ENCODE peak calls at places on chromosomes 7 and 10, in eight cellular contexts. B is AG04450, V is cardiac fibroblast, Z is GM13976, P is neural progenitor cell, Q is osteocyte, K is stomach, Y is Panc1. S is an unnamed sample.

GRCh38 chr10:12435348-12435747 is 86.0 kb downstream of the CAMK1D start:
- DNase-seq in K (no peak), P (no peak), Y (no peak), Q (no peak), B (no peak), Z (no peak), V (no peak), S (no peak)

GRCh38 chr10:26777686-26778085 is 80.2 kb downstream of the PDSS1 start:
- DNase-seq in K (no peak), Y (no peak), B (no peak), P (no peak), Q (no peak), V (no peak), Z (no peak), S (no peak)

GRCh38 chr7:55032069-55032699 is 13.4 kb downstream of the EGFR start:
- DNase-seq in P (no peak), Y (no peak), K (no peak), V (no peak), Z (no peak), Q (no peak), B (no peak), S (no peak)

GRCh38 chr10:17226891-17227303 is 1.1 kb upstream of the VIM start:
- DNase-seq in K (no peak), V (no peak), Z (no peak), Y (no peak), P (peak; percentile 68), B (no peak), Q (no peak), S (no peak)

GRCh38 chr7:21371371-21371770 is 56.5 kb upstream of the SP4 start:
- DNase-seq in Y (no peak), K (no peak), Q (no peak), B (no peak), V (no peak), P (peak; percentile 39), Z (no peak), S (no peak)

GRCh38 chr10:80459047-80459865 is 5.1 kb downstream of the TSPAN14 start:
- DNase-seq in Q (peak; percentile 86), Y (no peak), K (peak; percentile 75), V (peak; percentile 75), P (peak; percentile 36), Z (peak; percentile 64), B (no peak), S (peak; percentile 65)

GRCh38 chr7:117717341-117717740 is 155.9 kb downstream of the CTTNBP2 start:
- DNase-seq in V (no peak), Z (no peak), B (no peak), Y (no peak), K (no peak), P (no peak), Q (no peak), S (no peak)

GRCh38 chr7:29946428-29947186 is 43.0 kb downstream of the SCRN1 start:
- DNase-seq in K (peak; percentile 60), Q (no peak), Y (no peak), P (no peak), V (peak; percentile 57), Z (no peak), B (no peak), S (peak; percentile 30)

GRCh38 chr10:132096863-132097478 is 31.2 kb downstream of the JAKMIP3 start:
- DNase-seq in B (no peak), P (no peak), Y (no peak), Q (peak; percentile 76), Z (no peak), K (peak; percentile 18), V (no peak), S (no peak)

GRCh38 chr7:100515072-100515532 is 23.9 kb upstream of the AGFG2 start:
- DNase-seq in Y (no peak), P (no peak), Z (no peak), V (peak; percentile 80), B (no peak), Q (no peak), K (no peak), S (no peak)

GRCh38 chr7:158502068-158502750 is 85.4 kb downstream of the PTPRN2 start:
- DNase-seq in K (no peak), Y (no peak), B (no peak), V (no peak), Q (no peak), Z (no peak), P (no peak), S (no peak)

GRCh38 chr7:158497627-158498026 is 90.0 kb downstream of the PTPRN2 start:
- DNase-seq in V (no peak), B (no peak), P (no peak), K (no peak), Y (no peak), Q (no peak), Z (no peak), S (no peak)

GRCh38 chr7:158500651-158501052 is 87.0 kb downstream of the PTPRN2 start:
- DNase-seq in Q (no peak), B (no peak), Z (no peak), K (no peak), Y (no peak), P (peak; percentile 63), V (peak; percentile 2), S (no peak)

GRCh38 chr7:158498443-158499108 is 89.0 kb downstream of the PTPRN2 start:
- DNase-seq in Z (no peak), P (no peak), Y (no peak), K (no peak), B (no peak), V (no peak), Q (no peak), S (no peak)

DNA sequence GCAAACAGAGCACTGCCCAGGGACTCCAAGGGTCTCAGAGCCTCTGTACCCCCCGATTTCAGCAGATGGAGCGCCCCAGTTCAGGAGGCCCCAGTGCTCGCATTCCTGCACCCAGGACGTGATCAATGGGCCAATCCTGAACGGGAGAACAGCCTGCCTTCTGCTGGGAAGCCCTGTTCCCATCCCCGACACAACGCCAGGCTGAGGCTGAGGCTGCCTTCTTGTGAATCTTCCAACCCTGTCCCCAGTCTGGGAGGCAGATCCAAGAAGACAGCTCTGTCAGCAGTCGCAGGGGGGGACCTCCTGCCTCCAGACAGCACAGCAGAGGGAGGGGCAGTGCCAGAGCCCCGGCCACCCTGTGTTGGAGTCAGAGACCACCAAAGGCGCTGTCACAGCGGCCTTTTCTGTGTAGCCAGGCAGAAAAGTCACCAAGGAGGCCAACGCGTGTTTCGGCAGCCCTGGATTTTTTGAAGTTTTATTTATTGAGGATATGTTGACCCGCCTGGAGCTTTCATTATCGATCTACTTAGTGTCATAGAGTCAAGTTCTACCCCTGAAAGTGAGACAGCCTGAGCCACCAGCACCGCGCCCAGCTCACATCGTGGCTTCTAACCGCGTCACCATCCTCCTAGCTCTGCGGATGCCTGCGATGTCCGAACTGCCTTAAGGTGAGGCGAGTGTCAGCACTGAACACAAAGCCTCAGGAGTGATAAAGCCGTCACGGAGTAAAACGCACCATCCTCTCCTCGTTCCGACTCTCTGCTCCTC is 86.1 kb downstream of the PTPRN2 start:
- DNase-seq in P (no peak), Q (no peak), Z (no peak), Y (no peak), K (no peak), V (no peak), B (no peak), S (no peak)
- TF ChIP-seq CTCF in P (no peak), Q (no peak), Z (no peak), Y (no peak), K (no peak), V (no peak), B (no peak), S (no peak)

GRCh38 chr7:23012797-23013714 is 874 bp downstream of the HYCC1 start:
- DNase-seq in Q (peak; percentile 88), Y (no peak), B (no peak), K (no peak), V (no peak), Z (no peak), P (peak; percentile 61), S (peak; percentile 33)
- TF ChIP-seq CTCF in Q (peak; percentile 10), Y (peak; percentile 43), B (no peak), K (no peak), V (no peak), Z (no peak), P (no peak), S (peak; percentile 23)

GRCh38 chr7:33421384-33421783 is 292.0 kb downstream of the BBS9 start:
- DNase-seq in Y (no peak), V (peak; percentile 49), P (no peak), K (no peak), Z (no peak), Q (no peak), B (peak; percentile 1), S (no peak)

GRCh38 chr7:33425385-33425784 is 296.0 kb downstream of the BBS9 start:
- DNase-seq in V (no peak), P (no peak), Q (no peak), B (no peak), Y (no peak), Z (no peak), K (no peak), S (no peak)

GRCh38 chr7:33420311-33420710 is 290.9 kb downstream of the BBS9 start:
- DNase-seq in P (no peak), Q (no peak), B (no peak), V (no peak), Y (no peak), K (no peak), Z (no peak), S (no peak)

GRCh38 chr7:33422825-33423645 is 293.7 kb downstream of the BBS9 start:
- DNase-seq in P (no peak), K (no peak), Y (no peak), V (no peak), Q (no peak), B (no peak), Z (no peak), S (no peak)

DNA sequence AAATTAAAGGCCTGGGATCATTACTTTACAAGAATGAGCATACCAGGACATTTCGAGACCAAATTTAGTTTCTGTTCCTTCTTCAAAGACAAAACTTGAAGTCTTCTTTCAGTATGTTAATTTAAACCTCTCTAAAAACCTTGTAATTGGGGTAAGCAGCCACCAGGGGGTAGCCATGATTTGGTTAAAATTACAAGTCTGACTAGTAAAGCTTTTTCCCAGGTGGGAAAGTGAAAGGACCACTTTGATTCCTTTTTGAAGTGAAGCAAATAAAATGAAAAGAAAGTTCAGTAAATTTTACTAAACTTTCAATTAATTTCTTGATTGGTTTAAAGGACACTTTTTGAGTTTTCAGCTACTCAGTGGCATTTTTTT is 294.3 kb downstream of the BBS9 start:
- DNase-seq in Z (peak; percentile 33), Q (no peak), Y (peak; percentile 4), P (peak; percentile 30), K (no peak), B (no peak), V (peak; percentile 8), S (no peak)
- TF ChIP-seq CTCF in Z (peak; percentile 20), Q (no peak), Y (peak; percentile 43), P (peak; percentile 69), K (no peak), B (peak; percentile 27), V (peak; percentile 52), S (peak; percentile 53)

DNA sequence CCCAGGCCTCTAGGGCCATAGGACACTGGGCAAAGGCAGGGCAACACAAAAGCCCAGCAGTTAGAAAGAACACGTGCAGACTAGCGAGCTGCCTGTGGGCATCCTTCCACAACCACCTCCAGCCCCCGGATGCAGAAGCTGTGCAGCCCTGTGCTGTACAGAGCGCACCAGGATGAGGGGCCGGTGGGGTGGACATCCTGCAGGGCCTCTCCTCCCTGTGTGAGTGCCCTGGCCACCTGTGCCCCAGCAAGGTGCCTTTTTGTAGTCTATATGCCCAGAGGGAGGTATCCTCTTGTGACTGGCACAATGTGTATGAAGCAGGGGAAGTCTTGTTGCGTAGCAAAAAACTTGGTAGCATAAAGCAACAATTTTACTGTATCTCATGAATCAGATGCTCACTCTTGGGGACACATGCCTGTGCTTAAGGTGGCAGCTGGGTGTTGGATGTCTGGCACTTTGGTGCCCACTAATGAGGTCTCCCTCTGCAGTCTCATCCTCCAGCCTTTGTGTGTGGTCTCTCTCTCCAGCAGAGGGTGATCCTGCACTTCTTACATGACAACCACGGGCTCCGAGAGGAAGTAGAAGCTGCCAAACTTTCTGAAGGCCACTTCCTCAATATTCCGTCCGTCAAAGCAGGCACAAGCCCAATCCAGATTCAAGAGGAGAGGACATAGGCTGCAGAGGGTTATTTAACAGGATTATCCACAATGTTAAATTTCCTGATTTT is 8.7 kb downstream of the NCAPG2 start:
- DNase-seq in Y (no peak), P (peak; percentile 32), B (peak; percentile 52), Q (no peak), K (peak; percentile 49), Z (peak; percentile 64), V (peak; percentile 94), S (peak; percentile 38)
- TF ChIP-seq CTCF in Y (peak; percentile 48), P (peak; percentile 31), B (peak; percentile 76), Q (peak; percentile 70), K (peak; percentile 32), Z (peak; percentile 63), V (peak; percentile 70), S (peak; percentile 79)

S was measured in left ventricle myocardium inferior.